ENCODE peak calls at places on chromosomes 7 and 10, in five cellular contexts. F is GM12891, E is endothelial cell of umbilical vein, O is stomach, V is H1. U is an unnamed sample.

GRCh38 chr7:1761097-1761496 is 91.0 kb downstream of the ELFN1 start:
- DNase-seq in O (no peak), F (no peak), V (no peak), E (no peak), U (no peak)

GRCh38 chr7:4712371-4713182 is 30.5 kb downstream of the FOXK1 start:
- DNase-seq in V (no peak), O (no peak), E (no peak), F (no peak), U (peak)

GRCh38 chr10:7014721-7015120 is 396.1 kb downstream of the SFMBT2 start:
- DNase-seq in O (no peak), F (no peak), V (no peak), E (no peak), U (no peak)

GRCh38 chr7:24063721-24064120 is 220.3 kb upstream of the NPY start:
- DNase-seq in E (no peak), V (no peak), F (no peak), O (no peak), U (no peak)

GRCh38 chr7:107394831-107395230 is 75.0 kb upstream of the GPR22 start:
- DNase-seq in E (no peak), V (no peak), F (no peak), O (no peak), U (no peak)

GRCh38 chr10:57624066-57624465 is 643.6 kb downstream of the IPMK start:
- DNase-seq in V (no peak), O (no peak), F (no peak), E (no peak), U (no peak)

GRCh38 chr10:51786684-51787035 is 87.3 kb upstream of the CSTF2T start:
- DNase-seq in E (no peak), F (no peak), O (no peak), V (no peak), U (no peak)

GRCh38 chr7:30800785-30801252 is 29.6 kb downstream of the MINDY4 start:
- DNase-seq in O (peak), F (peak), V (peak), E (peak), U (peak)

GRCh38 chr7:140769852-140770251 is 73.3 kb downstream of the NDUFB2 start:
- DNase-seq in F (no peak), O (no peak), V (no peak), E (no peak), U (no peak)

GRCh38 chr7:333399-333776 is 43.4 kb downstream of the FOXL3 start:
- DNase-seq in F (no peak), O (no peak), V (no peak), E (no peak), U (no peak)

GRCh38 chr7:134333943-134334342 is 17.2 kb upstream of the SLC35B4 start:
- DNase-seq in E (no peak), V (no peak), F (no peak), O (no peak), U (no peak)

GRCh38 chr10:80473096-80473657 is 19.1 kb downstream of the TSPAN14 start:
- DNase-seq in F (no peak), E (no peak), O (no peak), V (no peak), U (no peak)

GRCh38 chr10:45470098-45471012 is 96.3 kb downstream of the ALOX5 start:
- DNase-seq in E (peak), O (no peak), F (no peak), V (no peak), U (no peak)

GRCh38 chr7:113217314-113217713 is 99.0 kb upstream of the SMIM30 start:
- DNase-seq in V (no peak), O (no peak), F (no peak), E (no peak), U (no peak)

GRCh38 chr10:24313233-24313632 is 104.3 kb downstream of the KIAA1217 start:
- DNase-seq in F (no peak), O (no peak), V (no peak), E (no peak), U (no peak)

GRCh38 chr7:103765891-103766290 is 223.6 kb downstream of the RELN start:
- DNase-seq in V (no peak), F (no peak), O (no peak), E (no peak), U (no peak)

GRCh38 chr7:30815016-30815854 is 44.0 kb downstream of the MINDY4 start:
- DNase-seq in V (peak), F (no peak), E (no peak), O (no peak), U (no peak)

GRCh38 chr10:106987362-106987761 is 177.1 kb downstream of the SORCS1 start:
- DNase-seq in O (no peak), F (no peak), E (no peak), V (no peak), U (no peak)

GRCh38 chr10:106978746-106979145 is 185.8 kb downstream of the SORCS1 start:
- DNase-seq in E (no peak), V (no peak), F (no peak), O (no peak), U (no peak)

GRCh38 chr10:106981461-106981850 is 183.1 kb downstream of the SORCS1 start:
- DNase-seq in F (no peak), E (no peak), V (no peak), O (no peak), U (no peak)

GRCh38 chr10:106980711-106981460 is 183.6 kb downstream of the SORCS1 start:
- DNase-seq in F (no peak), E (no peak), O (no peak), V (no peak), U (no peak)

GRCh38 chr10:106982248-106982647 is 182.3 kb downstream of the SORCS1 start:
- DNase-seq in F (no peak), V (no peak), E (no peak), O (no peak), U (no peak)
- TF ChIP-seq POLR2AphosphoS5 in F (no peak), V (no peak), E (no peak), O (no peak), U (no peak)

GRCh38 chr10:102230861-102231356 is 4.8 kb downstream of the ELOVL3 start:
- DNase-seq in O (peak), F (peak), E (no peak), V (peak), U (no peak)

GRCh38 chr10:102229810-102230263 is 3.7 kb downstream of the ELOVL3 start:
- DNase-seq in F (peak), V (peak), E (peak), O (peak), U (peak)

GRCh38 chr10:102233997-102234396 is 7.3 kb downstream of the PITX3 start:
- DNase-seq in E (no peak), O (no peak), F (no peak), V (no peak), U (no peak)

GRCh38 chr10:102230264-102230860 is 4.3 kb downstream of the ELOVL3 start:
- DNase-seq in V (peak), F (peak), E (peak), O (peak), U (no peak)

GRCh38 chr10:102231357-102232318 is 5.5 kb downstream of the ELOVL3 start:
- DNase-seq in F (peak), E (peak), V (peak), O (peak), U (peak)
- TF ChIP-seq POLR2AphosphoS5 in F (no peak), E (no peak), V (no peak), O (no peak), U (no peak)

DNA sequence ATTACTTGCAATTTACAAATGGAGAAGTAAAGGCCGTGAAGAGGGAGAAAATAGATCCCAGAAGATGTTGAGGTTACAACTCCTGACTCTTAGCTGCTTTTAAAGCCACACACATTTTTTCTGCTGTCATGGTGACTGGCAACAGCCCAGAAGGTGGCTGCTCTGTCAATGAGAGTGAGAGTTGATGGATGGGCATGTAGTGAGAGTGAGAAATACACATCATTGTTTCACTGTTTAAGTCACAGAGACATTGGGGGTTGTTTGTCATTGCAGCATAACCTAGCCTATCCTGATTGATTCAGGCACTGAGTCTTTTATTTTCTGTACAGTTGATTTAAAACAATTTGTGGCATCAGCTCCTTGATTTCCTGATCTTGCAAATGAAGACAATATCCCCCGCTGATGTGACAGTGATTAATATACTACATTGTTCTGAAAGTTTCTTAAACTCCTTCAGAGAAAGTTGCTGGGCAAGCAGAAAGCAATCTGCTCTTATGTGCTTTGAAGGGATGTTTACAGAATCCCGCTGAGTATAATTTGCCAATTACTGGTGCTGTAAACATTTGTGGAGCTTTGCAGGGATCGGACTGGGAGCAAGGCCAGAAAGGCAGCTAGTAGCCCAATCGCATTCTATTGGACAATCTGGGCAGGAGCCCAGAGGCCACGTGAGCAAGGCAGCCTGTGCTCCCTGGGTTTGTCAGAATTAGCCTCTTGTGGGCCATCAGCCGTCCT is 229.6 kb downstream of the PRPF18 start:
- DNase-seq in E (peak), V (no peak), F (no peak), O (peak), U (no peak)
- TF ChIP-seq POLR2AphosphoS5 in E (peak), V (no peak), F (no peak), O (peak), U (no peak)

GRCh38 chr10:44341901-44342300 is 43.0 kb downstream of the CXCL12 start:
- DNase-seq in E (no peak), O (no peak), F (no peak), V (no peak), U (no peak)
- TF ChIP-seq POLR2AphosphoS5 in E (no peak), O (no peak), F (no peak), V (no peak), U (no peak)

DNA sequence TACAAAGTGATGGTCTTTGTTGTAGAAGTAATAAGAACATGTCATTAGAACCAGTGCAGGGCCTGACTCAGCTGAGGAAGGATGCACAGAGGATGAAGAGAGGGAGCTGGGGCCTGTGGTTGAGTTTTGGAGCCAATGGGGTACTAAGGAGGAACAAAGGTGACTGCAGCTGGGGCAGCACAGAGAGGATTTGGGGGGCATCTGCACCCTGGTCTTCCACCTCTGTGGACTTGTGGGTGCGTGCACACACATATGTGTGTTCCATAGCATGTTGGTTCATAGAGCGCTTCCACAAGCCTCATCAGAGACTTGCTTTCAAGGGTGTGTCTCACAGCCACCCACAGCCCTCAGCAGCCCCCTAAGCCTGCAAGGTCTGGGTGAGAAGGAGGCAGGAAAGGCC is 650.3 kb upstream of the MGMT start:
- DNase-seq in F (no peak), V (peak), O (no peak), E (no peak), U (no peak)
- TF ChIP-seq POLR2AphosphoS5 in F (no peak), V (no peak), O (no peak), E (no peak), U (no peak)

DNA sequence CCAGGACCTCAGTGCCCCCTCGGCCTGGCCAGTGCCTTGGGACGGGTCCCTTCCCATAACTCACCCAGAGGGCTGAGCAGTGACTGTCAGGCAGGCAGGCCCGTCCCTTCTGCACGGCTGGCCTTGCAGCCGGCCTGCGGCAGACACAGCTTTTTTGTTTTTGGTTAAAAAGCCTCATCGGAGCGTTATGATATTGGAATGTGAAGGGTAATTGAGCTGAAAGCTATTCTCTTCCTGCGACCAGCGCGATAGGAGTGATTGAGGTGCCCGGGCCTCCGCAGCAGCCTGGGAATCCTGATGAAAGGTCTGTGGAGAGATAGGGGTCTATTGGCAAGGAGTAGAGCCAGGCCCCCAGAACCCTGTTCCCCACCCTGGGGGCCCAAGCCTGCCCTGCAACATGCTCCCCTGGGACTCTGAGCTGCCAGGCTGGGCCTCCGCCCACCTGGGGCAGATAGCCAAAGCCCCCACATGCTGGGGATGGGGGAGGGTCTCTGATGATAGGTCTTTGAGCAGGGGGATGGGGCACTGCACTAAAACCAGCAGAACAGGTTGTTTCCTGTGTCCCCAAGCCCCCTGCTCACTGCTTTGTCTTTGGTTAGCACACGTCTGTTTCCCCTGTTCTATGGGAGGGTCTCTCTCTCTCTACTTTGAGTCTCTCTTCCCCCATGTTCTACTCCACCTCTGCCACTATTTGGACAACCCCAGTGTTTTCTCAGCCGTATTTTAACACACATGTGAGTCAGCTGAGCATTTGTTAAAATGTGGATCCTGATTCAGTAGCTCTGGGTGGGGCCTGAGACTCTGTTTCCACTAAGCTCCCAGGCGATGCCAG is 131.9 kb downstream of the CDH23 start:
- DNase-seq in E (no peak), F (no peak), V (peak), O (no peak), U (no peak)
- TF ChIP-seq POLR2AphosphoS5 in E (no peak), F (no peak), V (no peak), O (no peak), U (no peak)

GRCh38 chr7:16399265-16399801 is 22.0 kb downstream of the CRPPA start:
- DNase-seq in O (no peak), F (no peak), E (peak), V (no peak), U (no peak)
- TF ChIP-seq POLR2AphosphoS5 in O (peak), F (no peak), E (no peak), V (no peak), U (no peak)

GRCh38 chr10:100515612-100516011 is 4.0 kb downstream of the SEC31B start:
- DNase-seq in F (no peak), V (no peak), O (no peak), E (no peak), U (no peak)
- TF ChIP-seq POLR2AphosphoS5 in F (no peak), V (no peak), O (no peak), E (no peak), U (no peak)

DNA sequence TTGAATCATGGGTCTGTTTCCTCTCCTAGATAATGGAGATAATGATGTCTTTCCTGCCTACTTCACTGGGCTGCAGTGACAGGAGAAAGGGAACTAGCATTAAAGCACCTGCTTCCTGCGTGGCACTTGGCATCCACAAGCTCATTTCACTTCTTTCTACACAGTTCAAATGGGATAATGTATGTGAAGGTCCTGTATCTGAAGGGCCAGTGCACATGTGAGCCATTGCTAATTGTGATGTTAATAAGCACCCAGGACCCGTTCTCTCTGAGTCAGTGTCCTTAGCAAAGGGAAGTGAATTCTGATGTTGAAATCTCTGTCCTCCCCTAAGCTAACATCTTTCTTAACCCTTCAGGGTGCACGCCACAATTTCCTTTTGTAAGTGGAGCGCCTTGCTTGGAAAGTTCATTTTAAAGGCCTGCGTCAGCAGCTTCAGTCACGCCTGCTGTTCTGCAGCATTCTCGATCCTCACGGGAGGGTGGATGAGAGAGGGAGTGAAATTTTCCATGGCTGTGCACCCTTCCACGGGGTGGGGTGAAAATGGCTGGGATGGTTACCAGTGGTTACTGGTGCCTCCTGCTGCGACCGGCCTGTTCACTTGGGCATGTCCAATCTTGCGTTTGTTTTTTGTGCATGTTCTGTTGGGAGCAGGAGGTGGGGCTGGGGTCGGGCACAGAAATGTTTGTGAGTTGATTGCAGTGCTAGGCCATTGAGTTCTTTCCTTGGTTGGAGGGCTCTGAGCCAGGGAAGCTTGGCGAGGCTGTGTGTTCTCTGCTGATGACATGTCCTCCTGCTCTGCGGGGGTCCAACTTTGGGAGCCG is 59.2 kb downstream of the HK1 start:
- DNase-seq in O (no peak), E (peak), V (no peak), F (no peak), U (no peak)
- TF ChIP-seq POLR2AphosphoS5 in O (no peak), E (no peak), V (no peak), F (no peak), U (no peak)

U was measured in Panc1.